ENCODE peak calls at places on chromosomes 11 and 22, in eight cellular contexts. One of them, this sample, is unnamed.

GRCh38 chr22:44638966-44639739 is 62.9 kb upstream of the PRR5 start:
- DNase-seq in SK-N-SH: peak; percentile 65
- DNase-seq in transverse colon: no peak
- DNase-seq in K562: no peak
- DNase-seq in stomach: no peak
- DNase-seq in ovary: no peak
- DNase-seq in GM12878: no peak
- DNase-seq in A549: no peak
- DNase-seq in this sample: peak; percentile 87

GRCh38 chr11:7060828-7061227 is 28.0 kb upstream of the RBMXL2 start:
- DNase-seq in GM12878: no peak
- DNase-seq in stomach: no peak
- DNase-seq in A549: no peak
- DNase-seq in ovary: no peak
- DNase-seq in transverse colon: no peak
- DNase-seq in SK-N-SH: no peak
- DNase-seq in K562: no peak
- DNase-seq in this sample: no peak

GRCh38 chr11:69666752-69667536 is 8.2 kb downstream of the LTO1 start:
- DNase-seq in transverse colon: no peak
- DNase-seq in SK-N-SH: peak; percentile 15
- DNase-seq in ovary: peak; percentile 10
- DNase-seq in A549: no peak
- DNase-seq in stomach: no peak
- DNase-seq in K562: no peak
- DNase-seq in GM12878: no peak
- DNase-seq in this sample: no peak

GRCh38 chr11:102709211-102709980 is 3.8 kb upstream of the MMP27 start:
- DNase-seq in stomach: no peak
- DNase-seq in ovary: no peak
- DNase-seq in SK-N-SH: no peak
- DNase-seq in K562: no peak
- DNase-seq in A549: no peak
- DNase-seq in transverse colon: no peak
- DNase-seq in GM12878: no peak
- DNase-seq in this sample: no peak

GRCh38 chr11:46616551-46617450 is at the start of gene HARBI1:
- DNase-seq in K562: peak; percentile 91
- DNase-seq in stomach: peak; percentile 93
- DNase-seq in GM12878: peak; percentile 55
- DNase-seq in transverse colon: peak; percentile 92
- DNase-seq in ovary: peak; percentile 90
- DNase-seq in SK-N-SH: peak; percentile 94
- DNase-seq in A549: peak; percentile 92
- DNase-seq in this sample: peak; percentile 95

GRCh38 chr11:22349446-22349845 is 11.3 kb downstream of the SLC17A6 start:
- DNase-seq in stomach: no peak
- DNase-seq in transverse colon: no peak
- DNase-seq in GM12878: no peak
- DNase-seq in SK-N-SH: peak; percentile 39
- DNase-seq in A549: no peak
- DNase-seq in K562: no peak
- DNase-seq in ovary: no peak
- DNase-seq in this sample: no peak

GRCh38 chr22:27962268-27963191 is 43.5 kb upstream of the PITPNB start:
- DNase-seq in K562: no peak
- DNase-seq in ovary: no peak
- DNase-seq in transverse colon: no peak
- DNase-seq in SK-N-SH: no peak
- DNase-seq in A549: no peak
- DNase-seq in stomach: no peak
- DNase-seq in GM12878: no peak
- DNase-seq in this sample: no peak

GRCh38 chr11:62832346-62833234 is at the start of gene TEX54:
- DNase-seq in A549: no peak
- DNase-seq in SK-N-SH: no peak
- DNase-seq in ovary: peak; percentile 66
- DNase-seq in transverse colon: peak; percentile 43
- DNase-seq in K562: no peak
- DNase-seq in GM12878: no peak
- DNase-seq in stomach: peak; percentile 32
- DNase-seq in this sample: no peak

GRCh38 chr22:43889366-43890253 is 2.2 kb downstream of the PNPLA5 start:
- DNase-seq in K562: no peak
- DNase-seq in stomach: no peak
- DNase-seq in SK-N-SH: peak; percentile 23
- DNase-seq in transverse colon: no peak
- DNase-seq in GM12878: no peak
- DNase-seq in ovary: no peak
- DNase-seq in A549: peak; percentile 44
- DNase-seq in this sample: no peak

GRCh38 chr11:62444835-62445234 is 26.0 kb downstream of the SCGB1A1 start:
- DNase-seq in transverse colon: no peak
- DNase-seq in GM12878: no peak
- DNase-seq in SK-N-SH: no peak
- DNase-seq in stomach: no peak
- DNase-seq in K562: no peak
- DNase-seq in ovary: no peak
- DNase-seq in A549: no peak
- DNase-seq in this sample: no peak

GRCh38 chr11:45209480-45209879 is 63.0 kb downstream of the PRDM11 start:
- DNase-seq in GM12878: no peak
- DNase-seq in ovary: no peak
- DNase-seq in SK-N-SH: no peak
- DNase-seq in K562: no peak
- DNase-seq in A549: no peak
- DNase-seq in transverse colon: no peak
- DNase-seq in stomach: no peak
- DNase-seq in this sample: no peak

GRCh38 chr11:45210846-45211245 is 64.4 kb downstream of the PRDM11 start:
- DNase-seq in stomach: no peak
- DNase-seq in K562: no peak
- DNase-seq in A549: no peak
- DNase-seq in SK-N-SH: no peak
- DNase-seq in GM12878: no peak
- DNase-seq in transverse colon: no peak
- DNase-seq in ovary: peak; percentile 51
- DNase-seq in this sample: no peak

GRCh38 chr11:45209000-45209399 is 62.6 kb downstream of the PRDM11 start:
- DNase-seq in ovary: peak; percentile 44
- DNase-seq in transverse colon: no peak
- DNase-seq in GM12878: no peak
- DNase-seq in A549: no peak
- DNase-seq in K562: no peak
- DNase-seq in SK-N-SH: no peak
- DNase-seq in stomach: no peak
- DNase-seq in this sample: no peak

GRCh38 chr11:45211732-45212131 is 65.3 kb downstream of the PRDM11 start:
- DNase-seq in stomach: no peak
- DNase-seq in transverse colon: no peak
- DNase-seq in ovary: no peak
- DNase-seq in GM12878: no peak
- DNase-seq in SK-N-SH: no peak
- DNase-seq in K562: no peak
- DNase-seq in A549: no peak
- DNase-seq in this sample: no peak

DNA sequence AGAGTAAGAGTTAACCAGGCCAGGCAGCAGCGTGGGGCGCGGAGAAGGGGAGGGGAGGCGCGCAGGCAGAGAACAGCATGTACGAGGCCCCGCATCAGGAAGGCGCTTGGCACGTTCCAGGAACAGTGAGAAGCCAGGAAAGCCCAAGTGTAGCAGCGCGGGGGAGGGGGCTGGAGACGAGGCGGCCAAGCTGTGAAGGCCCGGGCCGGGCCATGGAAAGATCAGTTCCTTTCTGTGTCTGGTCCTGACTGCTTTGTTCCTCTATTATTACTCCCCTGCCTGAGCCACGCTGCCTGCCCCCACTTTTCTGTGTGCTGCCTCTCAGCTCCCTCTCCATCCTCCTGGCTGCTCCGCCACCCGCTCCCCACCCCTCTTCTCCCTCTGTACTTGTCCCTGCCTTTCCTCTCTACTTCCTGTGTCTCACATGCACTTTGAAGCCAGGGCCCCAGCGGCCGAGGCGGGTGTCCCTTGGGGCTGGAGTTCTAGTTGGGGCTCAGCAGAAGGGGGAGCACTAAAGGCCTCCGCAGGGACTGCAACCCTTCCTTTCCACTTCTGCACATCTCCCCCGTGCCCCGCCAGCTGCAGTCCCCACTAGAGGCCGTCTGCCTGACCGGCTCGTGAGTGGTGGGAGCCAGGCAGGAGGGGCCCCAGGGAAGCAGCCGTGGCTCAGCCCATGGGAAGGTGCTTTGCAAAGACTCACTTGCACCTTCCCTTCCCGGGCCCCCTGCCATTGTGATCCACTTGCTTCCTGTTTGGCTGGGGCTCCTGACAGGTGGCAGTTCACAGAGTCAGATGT is 63.7 kb downstream of the PRDM11 start:
- DNase-seq in A549: no peak
- DNase-seq in GM12878: no peak
- DNase-seq in SK-N-SH: peak; percentile 46
- DNase-seq in stomach: peak; percentile 45
- DNase-seq in K562: no peak
- DNase-seq in ovary: peak; percentile 93
- DNase-seq in transverse colon: peak; percentile 72
- DNase-seq in this sample: peak; percentile 96
- TF ChIP-seq EP300 in A549: no peak
- TF ChIP-seq EP300 in GM12878: no peak
- TF ChIP-seq EP300 in SK-N-SH: no peak
- TF ChIP-seq EP300 in stomach: peak; percentile 90
- TF ChIP-seq EP300 in K562: no peak
- TF ChIP-seq EP300 in ovary: peak; percentile 74
- TF ChIP-seq EP300 in transverse colon: peak; percentile 90
- TF ChIP-seq EP300 in this sample: peak; percentile 91

GRCh38 chr22:42683599-42684283 is 34.5 kb upstream of the CYB5R3 start:
- DNase-seq in A549: no peak
- DNase-seq in SK-N-SH: peak; percentile 65
- DNase-seq in transverse colon: peak; percentile 53
- DNase-seq in ovary: no peak
- DNase-seq in K562: no peak
- DNase-seq in stomach: no peak
- DNase-seq in GM12878: no peak
- DNase-seq in this sample: no peak

GRCh38 chr22:42684462-42685195 is 35.4 kb upstream of the CYB5R3 start:
- DNase-seq in stomach: no peak
- DNase-seq in A549: no peak
- DNase-seq in transverse colon: no peak
- DNase-seq in K562: no peak
- DNase-seq in ovary: no peak
- DNase-seq in SK-N-SH: no peak
- DNase-seq in GM12878: no peak
- DNase-seq in this sample: no peak

GRCh38 chr22:42688241-42688913 is 32.3 kb downstream of the A4GALT start:
- DNase-seq in stomach: peak; percentile 85
- DNase-seq in K562: peak; percentile 27
- DNase-seq in A549: peak; percentile 65
- DNase-seq in transverse colon: peak; percentile 78
- DNase-seq in SK-N-SH: peak; percentile 45
- DNase-seq in ovary: peak; percentile 86
- DNase-seq in GM12878: no peak
- DNase-seq in this sample: peak; percentile 98

GRCh38 chr22:42686756-42687491 is 33.7 kb downstream of the A4GALT start:
- DNase-seq in stomach: no peak
- DNase-seq in SK-N-SH: no peak
- DNase-seq in ovary: no peak
- DNase-seq in GM12878: no peak
- DNase-seq in A549: no peak
- DNase-seq in transverse colon: no peak
- DNase-seq in K562: no peak
- DNase-seq in this sample: no peak

DNA sequence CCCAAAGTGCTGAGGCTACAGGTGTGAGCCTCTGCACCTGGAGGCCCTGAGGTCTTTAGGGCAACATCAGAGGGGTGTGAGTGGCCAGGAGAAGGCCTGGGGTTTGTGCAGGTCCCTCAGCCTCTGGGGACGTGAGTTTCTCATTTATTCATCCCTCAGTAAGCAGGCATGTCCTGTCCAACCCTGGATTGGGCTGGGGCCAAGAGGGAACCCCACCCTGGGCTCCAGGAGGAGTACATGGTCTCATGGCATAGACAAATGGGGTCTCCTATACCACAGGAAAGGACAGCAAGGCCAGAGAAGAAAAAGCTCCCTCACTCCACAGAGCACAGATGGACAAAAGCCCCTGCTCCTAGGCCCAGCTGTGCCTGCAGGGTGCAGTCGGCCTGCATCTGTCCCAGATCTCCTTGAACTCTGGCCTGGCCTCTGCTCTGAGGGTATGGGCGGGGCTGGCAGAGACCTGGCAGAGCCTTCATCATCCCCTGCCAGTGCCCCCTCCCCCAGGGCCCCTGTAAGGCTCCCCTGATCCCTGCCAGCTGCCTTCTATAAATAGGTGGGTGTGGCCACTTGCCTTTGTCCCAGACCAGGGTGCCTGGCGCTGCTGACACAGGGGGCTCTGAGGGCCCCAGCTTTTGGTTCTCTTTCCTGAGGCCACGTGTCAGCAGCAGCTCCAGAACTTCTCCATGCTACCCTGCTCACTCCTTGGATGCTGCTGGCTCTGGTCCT is 34.6 kb downstream of the A4GALT start:
- DNase-seq in A549: no peak
- DNase-seq in K562: no peak
- DNase-seq in SK-N-SH: peak; percentile 45
- DNase-seq in GM12878: no peak
- DNase-seq in transverse colon: peak; percentile 48
- DNase-seq in ovary: peak; percentile 51
- DNase-seq in stomach: peak; percentile 49
- DNase-seq in this sample: no peak
- H3K27ac ChIP-seq in A549: peak overlapping the region; percentile 71
- H3K27ac ChIP-seq in K562: no peak overlapping the region
- H3K27ac ChIP-seq in SK-N-SH: no peak overlapping the region
- H3K27ac ChIP-seq in GM12878: no peak overlapping the region
- H3K27ac ChIP-seq in transverse colon: peak overlapping the region; percentile 78
- H3K27ac ChIP-seq in ovary: peak overlapping the region; percentile 62
- H3K27ac ChIP-seq in stomach: peak overlapping the region; percentile 42
- H3K27ac ChIP-seq in this sample: peak overlapping the region; percentile 93

DNA sequence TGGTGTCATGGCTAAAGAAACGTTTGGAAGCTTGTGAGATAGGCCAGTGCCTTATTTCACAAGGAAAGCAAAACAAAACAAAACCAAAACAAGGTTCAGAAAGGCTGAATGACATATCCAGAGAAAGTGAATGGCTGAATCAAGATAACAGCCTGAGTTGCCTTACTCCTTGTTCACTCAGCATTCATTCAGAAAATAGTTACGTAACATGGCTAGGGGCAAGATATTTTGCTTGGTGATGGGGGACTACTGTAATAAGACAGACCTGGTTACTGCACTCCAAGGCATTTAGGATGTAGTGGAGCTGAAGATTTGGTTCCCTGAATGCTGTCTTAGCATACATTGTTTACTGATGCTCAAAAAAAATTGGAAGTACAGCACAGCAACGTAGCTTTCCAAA is 47.7 kb downstream of the C11orf91 start:
- DNase-seq in A549: no peak
- DNase-seq in stomach: no peak
- DNase-seq in ovary: no peak
- DNase-seq in SK-N-SH: no peak
- DNase-seq in K562: no peak
- DNase-seq in transverse colon: no peak
- DNase-seq in GM12878: no peak
- DNase-seq in this sample: no peak
- TF ChIP-seq EP300 in A549: no peak
- TF ChIP-seq EP300 in stomach: no peak
- TF ChIP-seq EP300 in ovary: no peak
- TF ChIP-seq EP300 in SK-N-SH: no peak
- TF ChIP-seq EP300 in K562: no peak
- TF ChIP-seq EP300 in transverse colon: no peak
- TF ChIP-seq EP300 in GM12878: no peak
- TF ChIP-seq EP300 in this sample: no peak

GRCh38 chr11:65578134-65578533 is 2.3 kb downstream of the EHBP1L1 start:
- DNase-seq in A549: no peak
- DNase-seq in GM12878: no peak
- DNase-seq in SK-N-SH: no peak
- DNase-seq in transverse colon: peak; percentile 6
- DNase-seq in stomach: no peak
- DNase-seq in K562: no peak
- DNase-seq in ovary: peak; percentile 27
- DNase-seq in this sample: no peak
- H3K27ac ChIP-seq in A549: peak overlapping the region; percentile 92
- H3K27ac ChIP-seq in GM12878: peak overlapping the region; percentile 96
- H3K27ac ChIP-seq in SK-N-SH: no peak overlapping the region
- H3K27ac ChIP-seq in transverse colon: peak overlapping the region; percentile 96
- H3K27ac ChIP-seq in stomach: no peak overlapping the region
- H3K27ac ChIP-seq in K562: no peak overlapping the region
- H3K27ac ChIP-seq in ovary: peak overlapping the region; percentile 74
- H3K27ac ChIP-seq in this sample: peak overlapping the region; percentile 97

This sample was measured in esophagus muscularis mucosa.